ENCODE peak calls at places on chromosomes 1 and 21, in five cellular contexts. One of them, this sample, is unnamed.

GRCh38 chr1:24203404-24203803 is 16.3 kb upstream of the IFNLR1 start:
- DNase-seq in epithelial cell of proximal tubule: no peak
- DNase-seq in NCI-H2029: no peak
- DNase-seq in ACHN: no peak
- DNase-seq in NAMALWA: peak; percentile 44
- DNase-seq in this sample: no peak

GRCh38 chr1:168210312-168210711 is 15.5 kb upstream of the SFT2D2 start:
- DNase-seq in ACHN: no peak
- DNase-seq in epithelial cell of proximal tubule: no peak
- DNase-seq in NCI-H2029: no peak
- DNase-seq in NAMALWA: no peak
- DNase-seq in this sample: peak; percentile 11

GRCh38 chr1:237386362-237387143 is 344.6 kb downstream of the RYR2 start:
- DNase-seq in NCI-H2029: no peak
- DNase-seq in NAMALWA: peak; percentile 52
- DNase-seq in ACHN: peak; percentile 34
- DNase-seq in epithelial cell of proximal tubule: no peak
- DNase-seq in this sample: peak; percentile 14

GRCh38 chr1:204221271-204221670 is 7.5 kb upstream of the GOLT1A start:
- DNase-seq in epithelial cell of proximal tubule: no peak
- DNase-seq in NAMALWA: no peak
- DNase-seq in NCI-H2029: no peak
- DNase-seq in ACHN: no peak
- DNase-seq in this sample: no peak

GRCh38 chr1:181033799-181034391 is at the start of gene MR1:
- DNase-seq in epithelial cell of proximal tubule: peak; percentile 82
- DNase-seq in NAMALWA: peak; percentile 99
- DNase-seq in NCI-H2029: peak; percentile 69
- DNase-seq in ACHN: peak; percentile 92
- DNase-seq in this sample: peak; percentile 93

GRCh38 chr1:177255411-177255810 is 84.7 kb downstream of the BRINP2 start:
- DNase-seq in NCI-H2029: peak; percentile 11
- DNase-seq in epithelial cell of proximal tubule: peak; percentile 93
- DNase-seq in NAMALWA: no peak
- DNase-seq in ACHN: peak; percentile 10
- DNase-seq in this sample: no peak

GRCh38 chr21:14864211-14865021 is 200.4 kb downstream of the NRIP1 start:
- DNase-seq in NCI-H2029: peak; percentile 20
- DNase-seq in NAMALWA: peak; percentile 47
- DNase-seq in ACHN: peak; percentile 76
- DNase-seq in epithelial cell of proximal tubule: peak; percentile 94
- DNase-seq in this sample: peak; percentile 53

GRCh38 chr1:116284819-116285390 is 88.1 kb upstream of the ATP1A1 start:
- DNase-seq in NCI-H2029: peak; percentile 56
- DNase-seq in NAMALWA: no peak
- DNase-seq in epithelial cell of proximal tubule: no peak
- DNase-seq in ACHN: no peak
- DNase-seq in this sample: no peak

GRCh38 chr1:233998926-233999325 is 94.5 kb downstream of the SLC35F3 start:
- DNase-seq in ACHN: no peak
- DNase-seq in NCI-H2029: no peak
- DNase-seq in epithelial cell of proximal tubule: no peak
- DNase-seq in NAMALWA: no peak
- DNase-seq in this sample: no peak

GRCh38 chr21:36162631-36163030 is 6.0 kb downstream of the DOP1B start:
- DNase-seq in epithelial cell of proximal tubule: no peak
- DNase-seq in NCI-H2029: no peak
- DNase-seq in NAMALWA: no peak
- DNase-seq in ACHN: no peak
- DNase-seq in this sample: no peak

GRCh38 chr1:213381572-213382084 is 330.6 kb downstream of the RPS6KC1 start:
- DNase-seq in NCI-H2029: no peak
- DNase-seq in epithelial cell of proximal tubule: no peak
- DNase-seq in NAMALWA: no peak
- DNase-seq in ACHN: no peak
- DNase-seq in this sample: no peak

GRCh38 chr21:41640756-41641509 is 125.9 kb downstream of the RIPK4 start:
- DNase-seq in NCI-H2029: no peak
- DNase-seq in epithelial cell of proximal tubule: no peak
- DNase-seq in ACHN: no peak
- DNase-seq in NAMALWA: no peak
- DNase-seq in this sample: no peak

GRCh38 chr1:36321119-36321951 is 2.1 kb downstream of the EVA1B start:
- DNase-seq in NAMALWA: no peak
- DNase-seq in NCI-H2029: no peak
- DNase-seq in ACHN: no peak
- DNase-seq in epithelial cell of proximal tubule: no peak
- DNase-seq in this sample: peak; percentile 28

GRCh38 chr1:115457295-115457694 is 119.2 kb upstream of the NGF start:
- DNase-seq in epithelial cell of proximal tubule: no peak
- DNase-seq in NAMALWA: no peak
- DNase-seq in NCI-H2029: peak; percentile 48
- DNase-seq in ACHN: no peak
- DNase-seq in this sample: no peak

GRCh38 chr1:6734579-6735397 is 33.2 kb upstream of the DNAJC11 start:
- DNase-seq in NAMALWA: no peak
- DNase-seq in epithelial cell of proximal tubule: no peak
- DNase-seq in NCI-H2029: no peak
- DNase-seq in ACHN: no peak
- DNase-seq in this sample: no peak

GRCh38 chr1:197928849-197929336 is 11.7 kb downstream of the LHX9 start:
- DNase-seq in epithelial cell of proximal tubule: no peak
- DNase-seq in NCI-H2029: no peak
- DNase-seq in NAMALWA: peak; percentile 80
- DNase-seq in ACHN: no peak
- DNase-seq in this sample: no peak

GRCh38 chr1:18539171-18539570 is 58.4 kb downstream of the KLHDC7A start:
- DNase-seq in NCI-H2029: peak; percentile 84
- DNase-seq in ACHN: no peak
- DNase-seq in epithelial cell of proximal tubule: no peak
- DNase-seq in NAMALWA: no peak
- DNase-seq in this sample: no peak

GRCh38 chr1:206497363-206497762 is 10.0 kb upstream of the RASSF5 start:
- DNase-seq in NCI-H2029: no peak
- DNase-seq in NAMALWA: peak; percentile 21
- DNase-seq in epithelial cell of proximal tubule: no peak
- DNase-seq in ACHN: no peak
- DNase-seq in this sample: no peak

GRCh38 chr1:244207042-244207934 is 156.2 kb downstream of the ZBTB18 start:
- DNase-seq in NCI-H2029: no peak
- DNase-seq in ACHN: no peak
- DNase-seq in NAMALWA: no peak
- DNase-seq in epithelial cell of proximal tubule: no peak
- DNase-seq in this sample: no peak

GRCh38 chr1:32485554-32486255 is 20.8 kb downstream of the ZBTB8B start:
- DNase-seq in ACHN: no peak
- DNase-seq in epithelial cell of proximal tubule: no peak
- DNase-seq in NCI-H2029: no peak
- DNase-seq in NAMALWA: no peak
- DNase-seq in this sample: no peak

This sample was measured in MV-4-11.